ENCODE peak calls at places on chromosomes 6 and 20, in five cellular contexts. H is foreskin fibroblast; G is immature natural killer cell; S is activated T-helper 2 cell treated with anti-CD3 and anti-CD28 coated beads, Interferon-gamma antibody, Interleukin-2, Interleukin-4, amounts not matched to agents 10 μg/mL and 5 μg/mL and 100 μg/mL, durations not matched to agents 14 hours and 24 hours and 36 hours; X is HCT116. P is an unnamed sample.

GRCh38 chr6:127160484-127160883 is 42.0 kb downstream of the RSPO3 start:
- DNase-seq in H (no peak), S (no peak), X (no peak), G (no peak), P (no peak)

GRCh38 chr6:56902551-56903464 is 52.1 kb upstream of the BEND6 start:
- DNase-seq in G (peak; percentile 21), X (no peak), H (peak; percentile 54), S (no peak), P (no peak)

GRCh38 chr20:24619212-24619611 is 149.8 kb downstream of the SYNDIG1 start:
- DNase-seq in G (no peak), S (no peak), X (no peak), H (no peak), P (no peak)

GRCh38 chr6:105991561-105992314 is 94.4 kb upstream of the PRDM1 start:
- DNase-seq in H (no peak), G (peak; percentile 18), X (no peak), S (no peak), P (no peak)

GRCh38 chr6:1790684-1791083 is 181.0 kb downstream of the FOXC1 start:
- DNase-seq in S (no peak), H (no peak), G (no peak), X (no peak), P (no peak)

GRCh38 chr20:53757472-53757913 is 163.9 kb upstream of the ZNF217 start:
- DNase-seq in H (no peak), S (no peak), G (no peak), X (no peak), P (no peak)

GRCh38 chr6:56243518-56244070 is 3.8 kb downstream of the COL21A1 start:
- DNase-seq in H (no peak), X (no peak), G (no peak), S (no peak), P (no peak)

GRCh38 chr6:36820700-36821580 is 18.3 kb downstream of the CPNE5 start:
- DNase-seq in S (no peak), G (no peak), X (no peak), H (peak; percentile 57), P (no peak)

GRCh38 chr20:19935842-19936241 is 81.3 kb upstream of the NAA20 start:
- DNase-seq in H (peak; percentile 24), G (no peak), X (no peak), S (no peak), P (no peak)

GRCh38 chr20:34179636-34180360 is 61.4 kb upstream of the ASIP start:
- DNase-seq in H (no peak), G (no peak), S (no peak), X (no peak), P (peak; percentile 8)

GRCh38 chr6:139251377-139252017 is 40.3 kb downstream of the TXLNB start:
- DNase-seq in G (no peak), H (peak; percentile 15), S (no peak), X (no peak), P (no peak)

GRCh38 chr20:53677447-53678314 is 84.0 kb upstream of the ZNF217 start:
- DNase-seq in X (no peak), H (no peak), G (no peak), S (no peak), P (peak; percentile 36)

GRCh38 chr20:51014797-51015722 is 7.8 kb downstream of the KCNG1 start:
- DNase-seq in S (no peak), X (no peak), G (no peak), H (peak; percentile 45), P (peak; percentile 84)

GRCh38 chr6:4812068-4812467 is 35.9 kb downstream of the CDYL start:
- DNase-seq in X (no peak), G (no peak), H (no peak), S (no peak), P (no peak)

GRCh38 chr6:90347411-90347841 is 50.8 kb upstream of the BACH2 start:
- DNase-seq in S (no peak), X (no peak), H (no peak), G (no peak), P (no peak)

GRCh38 chr6:127812985-127813681 is 87.7 kb downstream of the THEMIS start:
- DNase-seq in X (no peak), S (no peak), H (no peak), G (no peak), P (no peak)

GRCh38 chr6:13709698-13710551 is 1.7 kb downstream of the RANBP9 start:
- DNase-seq in S (no peak), G (no peak), H (no peak), X (no peak), P (no peak)

GRCh38 chr6:22146581-22147468 is 150.0 kb downstream of the PRL start:
- DNase-seq in X (no peak), S (no peak), H (peak; percentile 6), G (no peak), P (no peak)

GRCh38 chr20:15613530-15613929 is 959.7 kb downstream of the KIF16B start:
- DNase-seq in G (no peak), H (no peak), X (no peak), S (no peak), P (no peak)

GRCh38 chr6:2021713-2022125 is 223.7 kb downstream of the GMDS start:
- DNase-seq in G (no peak), H (peak; percentile 89), X (no peak), S (no peak), P (no peak)

GRCh38 chr6:63804381-63804956 is 168.9 kb downstream of the PHF3 start:
- DNase-seq in G (no peak), H (peak; percentile 94), X (no peak), S (no peak), P (no peak)

GRCh38 chr6:157556671-157557430 is 175.9 kb downstream of the ZDHHC14 start:
- DNase-seq in S (no peak), H (no peak), X (no peak), G (no peak), P (no peak)

GRCh38 chr20:63497946-63498935 is 642 bp downstream of the EEF1A2 start:
- DNase-seq in G (no peak), H (peak; percentile 33), X (no peak), S (no peak), P (peak; percentile 62)

GRCh38 chr6:130969807-130970491 is 93.1 kb downstream of the EPB41L2 start:
- DNase-seq in S (no peak), G (no peak), H (peak; percentile 32), X (no peak), P (no peak)

GRCh38 chr20:63672666-63673065 is 14.6 kb downstream of the RTEL1 start:
- DNase-seq in S (no peak), G (no peak), X (no peak), H (no peak), P (no peak)

GRCh38 chr6:17847203-17847602 is 140.2 kb downstream of the KIF13A start:
- DNase-seq in X (no peak), H (no peak), G (no peak), S (no peak), P (no peak)

GRCh38 chr6:37442416-37443218 is 9.6 kb downstream of the CMTR1 start:
- DNase-seq in S (no peak), H (no peak), G (peak; percentile 27), X (no peak), P (no peak)

GRCh38 chr6:69063401-69063800 is 428.3 kb downstream of the ADGRB3 start:
- DNase-seq in X (no peak), S (no peak), G (no peak), H (no peak), P (no peak)

GRCh38 chr6:148406579-148407371 is 64.1 kb downstream of the SASH1 start:
- DNase-seq in X (no peak), H (no peak), G (no peak), S (no peak), P (no peak)

GRCh38 chr6:19121516-19121915 is 715.7 kb upstream of the ID4 start:
- DNase-seq in X (no peak), S (no peak), G (no peak), H (no peak), P (no peak)

GRCh38 chr6:104940881-104941693 is 15.8 kb upstream of the LIN28B start:
- DNase-seq in X (no peak), S (peak; percentile 24), G (peak; percentile 32), H (peak; percentile 18), P (no peak)

GRCh38 chr6:102848796-102849195 is 1455.3 kb downstream of the GRIK2 start:
- DNase-seq in H (no peak), X (no peak), S (no peak), G (no peak), P (no peak)

GRCh38 chr6:135323202-135323668 is 142.1 kb downstream of the MYB start:
- DNase-seq in S (no peak), H (no peak), G (peak; percentile 36), X (no peak), P (no peak)

GRCh38 chr20:25179439-25180089 is 15.9 kb upstream of the ENTPD6 start:
- DNase-seq in S (no peak), X (no peak), G (no peak), H (no peak), P (no peak)

GRCh38 chr6:111842271-111842822 is 30.9 kb downstream of the FYN start:
- DNase-seq in H (no peak), X (no peak), G (no peak), S (no peak), P (no peak)

GRCh38 chr20:59087829-59088433 is 45.3 kb upstream of the PRELID3B start:
- DNase-seq in X (peak; percentile 52), G (peak; percentile 73), S (peak; percentile 67), H (peak; percentile 40), P (peak; percentile 66)

P was measured in A549.